ENCODE peak calls at places on chromosomes 2 and 18, in seven cellular contexts. W is H9, J is IMR-90, Z is mesendoderm, Y is neuronal stem cell, V is mesenchymal stem cell, H is H1. U is an unnamed sample.

GRCh38 chr2:212914392-212914791 is 237.0 kb downstream of the IKZF2 start:
- DNase-seq in W (no peak), J (peak; percentile 33), Z (no peak), Y (no peak), V (no peak), H (no peak), U (no peak)

GRCh38 chr2:231685349-231686191 is 22.8 kb upstream of the PTMA start:
- DNase-seq in W (peak; percentile 69), J (no peak), Z (peak; percentile 65), Y (no peak), V (no peak), H (no peak), U (no peak)

GRCh38 chr2:195898505-195898904 is 170.1 kb downstream of the DNAH7 start:
- DNase-seq in W (no peak), J (peak; percentile 100), Z (no peak), Y (peak; percentile 2), V (peak; percentile 72), H (no peak), U (no peak)

GRCh38 chr2:175732523-175732922 is 269.5 kb downstream of the LNPK start:
- DNase-seq in W (no peak), J (no peak), Z (no peak), Y (no peak), V (no peak), H (no peak), U (no peak)

GRCh38 chr2:225164406-225165048 is 122.3 kb upstream of the DOCK10 start:
- DNase-seq in W (no peak), J (no peak), Z (no peak), Y (no peak), V (peak; percentile 13), H (no peak), U (no peak)

GRCh38 chr2:113089907-113090306 is 22.1 kb downstream of the IL1F10 start:
- DNase-seq in W (no peak), J (no peak), Z (no peak), Y (no peak), V (no peak), H (no peak), U (no peak)

GRCh38 chr2:128421286-128421685 is 102.6 kb upstream of the HS6ST1 start:
- DNase-seq in W (peak; percentile 16), J (no peak), Z (no peak), Y (no peak), V (no peak), H (no peak), U (no peak)

GRCh38 chr2:31404302-31404701 is 10.2 kb downstream of the XDH start:
- DNase-seq in W (no peak), J (peak; percentile 19), Z (no peak), Y (no peak), V (no peak), H (no peak), U (no peak)

GRCh38 chr2:43011142-43011491 is 215.3 kb downstream of the ZFP36L2 start:
- DNase-seq in W (no peak), J (no peak), Z (peak; percentile 70), Y (no peak), V (no peak), H (no peak), U (no peak)

GRCh38 chr2:2868065-2868464 is 509.6 kb downstream of the EIPR1 start:
- DNase-seq in W (no peak), J (no peak), Z (no peak), Y (no peak), V (no peak), H (no peak), U (no peak)

GRCh38 chr18:74065366-74065765 is 82.3 kb downstream of the FBXO15 start:
- DNase-seq in W (no peak), J (no peak), Z (no peak), Y (no peak), V (no peak), H (no peak), U (no peak)

GRCh38 chr18:36128907-36129299 is 237 bp downstream of the SLC39A6 start:
- DNase-seq in W (no peak), J (no peak), Z (no peak), Y (no peak), V (no peak), H (no peak), U (no peak)

GRCh38 chr18:69469444-69469919 is 68.8 kb downstream of the DOK6 start:
- DNase-seq in W (peak; percentile 63), J (no peak), Z (peak; percentile 77), Y (no peak), V (no peak), H (peak; percentile 29), U (peak; percentile 11)

GRCh38 chr2:1586946-1587840 is 157.1 kb downstream of the PXDN start:
- DNase-seq in W (peak; percentile 26), J (no peak), Z (no peak), Y (no peak), V (no peak), H (no peak), U (no peak)

GRCh38 chr2:119255760-119256573 is 32.3 kb downstream of the STEAP3 start:
- DNase-seq in W (peak; percentile 41), J (peak; percentile 98), Z (peak; percentile 79), Y (no peak), V (peak; percentile 98), H (no peak), U (peak; percentile 46)

GRCh38 chr18:52046842-52047241 is 293.2 kb upstream of the DCC start:
- DNase-seq in W (no peak), J (no peak), Z (no peak), Y (peak; percentile 41), V (no peak), H (no peak), U (no peak)

GRCh38 chr2:237254911-237255578 is 158.9 kb downstream of the COL6A3 start:
- DNase-seq in W (no peak), J (peak; percentile 92), Z (no peak), Y (no peak), V (peak; percentile 81), H (no peak), U (no peak)

GRCh38 chr2:232632904-232633412 is 446 bp upstream of the EFHD1 start:
- DNase-seq in W (no peak), J (no peak), Z (peak; percentile 35), Y (no peak), V (peak; percentile 16), H (no peak), U (peak; percentile 85)

GRCh38 chr2:75589344-75590105 is 28.8 kb upstream of the EVA1A start:
- DNase-seq in W (no peak), J (peak; percentile 43), Z (no peak), Y (no peak), V (peak; percentile 56), H (no peak), U (peak; percentile 90)

GRCh38 chr2:172864182-172864581 is 128.5 kb downstream of the RAPGEF4 start:
- DNase-seq in W (peak; percentile 74), J (peak; percentile 51), Z (peak; percentile 72), Y (peak; percentile 56), V (peak; percentile 42), H (peak; percentile 43), U (peak; percentile 52)

GRCh38 chr2:42569883-42570282 is 1.5 kb downstream of the MTA3 start:
- DNase-seq in W (no peak), J (no peak), Z (no peak), Y (no peak), V (peak; percentile 6), H (no peak), U (no peak)

GRCh38 chr18:46072959-46073358 is 899 bp upstream of the PSTPIP2 start:
- DNase-seq in W (no peak), J (no peak), Z (no peak), Y (no peak), V (no peak), H (no peak), U (no peak)

GRCh38 chr2:58913082-58913726 is 672.1 kb upstream of the FANCL start:
- DNase-seq in W (no peak), J (no peak), Z (peak; percentile 23), Y (peak; percentile 48), V (no peak), H (no peak), U (no peak)

GRCh38 chr2:177759443-177759842 is 313.1 kb downstream of the PDE11A start:
- DNase-seq in W (no peak), J (no peak), Z (peak; percentile 39), Y (no peak), V (no peak), H (no peak), U (no peak)

GRCh38 chr2:140440815-140441214 is 1660.6 kb upstream of the NXPH2 start:
- DNase-seq in W (no peak), J (no peak), Z (peak; percentile 63), Y (no peak), V (peak; percentile 42), H (no peak), U (no peak)

GRCh38 chr2:54999182-54999581 is 51.1 kb downstream of the RTN4 start:
- DNase-seq in W (no peak), J (peak; percentile 77), Z (no peak), Y (no peak), V (peak; percentile 67), H (no peak), U (peak; percentile 69)

DNA sequence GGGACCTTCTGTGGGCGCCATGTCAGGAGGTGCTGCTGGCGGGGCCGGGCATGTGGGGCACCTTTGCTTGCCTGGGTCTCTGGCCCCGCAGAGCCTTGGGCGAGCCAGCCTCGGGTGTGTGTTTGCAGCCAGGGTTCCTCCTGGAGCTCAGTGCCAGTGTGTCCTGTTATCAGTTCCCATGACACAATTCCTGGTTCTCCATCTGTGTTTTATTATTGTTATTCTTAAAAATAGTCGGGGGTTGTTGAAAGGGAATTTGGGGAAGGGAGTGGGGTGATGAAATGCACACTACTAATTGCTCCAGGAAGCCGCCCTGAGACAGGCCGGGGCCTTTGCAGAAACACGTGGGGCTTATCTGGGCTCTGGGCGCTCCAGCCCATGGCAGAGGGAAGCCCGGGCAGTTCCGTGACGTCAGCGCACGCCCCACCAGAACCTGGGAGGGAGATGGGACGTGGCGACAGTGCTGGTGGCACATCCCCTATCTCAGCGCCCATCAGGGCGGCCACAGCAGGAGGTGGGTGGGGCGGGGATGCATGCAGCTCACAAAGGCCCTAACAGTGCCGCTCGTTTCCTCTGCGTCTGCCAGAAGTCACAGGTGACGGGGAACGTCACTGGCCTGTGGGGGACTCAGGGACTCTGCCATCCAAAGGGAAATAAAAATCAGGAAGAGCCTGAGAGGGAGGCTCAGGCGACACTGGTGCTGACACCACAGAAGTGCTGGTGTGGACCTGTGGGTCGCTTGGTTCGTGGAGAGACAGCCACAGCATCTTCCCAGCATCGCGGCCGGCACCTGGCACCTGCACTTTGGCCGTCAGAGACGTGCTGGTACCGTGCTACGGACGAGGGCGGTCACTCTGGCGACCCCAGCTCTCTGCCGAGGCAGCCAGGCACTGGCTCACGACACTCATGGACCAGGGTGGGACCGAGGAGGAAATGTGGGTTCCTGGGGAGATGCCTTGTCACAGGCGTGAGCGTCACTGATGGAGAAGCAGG is 131.0 kb downstream of the NFATC1 start:
- DNase-seq in W (no peak), J (no peak), Z (no peak), Y (no peak), V (no peak), H (no peak), U (no peak)
- H4K8ac ChIP-seq in W (no peak overlapping the region), J (no peak overlapping the region), Z (no peak overlapping the region), Y (no peak overlapping the region), V (no peak overlapping the region), H (peak overlapping the region; percentile 18), U (no peak overlapping the region)

GRCh38 chr2:162874412-162874811 is 35.8 kb upstream of the KCNH7 start:
- DNase-seq in W (no peak), J (no peak), Z (no peak), Y (no peak), V (no peak), H (no peak), U (no peak)
- H4K8ac ChIP-seq in W (no peak overlapping the region), J (no peak overlapping the region), Z (no peak overlapping the region), Y (no peak overlapping the region), V (no peak overlapping the region), H (no peak overlapping the region), U (no peak overlapping the region)

GRCh38 chr2:45889620-45890019 is 238.1 kb downstream of the PRKCE start:
- DNase-seq in W (no peak), J (no peak), Z (no peak), Y (no peak), V (no peak), H (no peak), U (no peak)
- H4K8ac ChIP-seq in W (no peak overlapping the region), J (no peak overlapping the region), Z (no peak overlapping the region), Y (no peak overlapping the region), V (no peak overlapping the region), H (no peak overlapping the region), U (no peak overlapping the region)

GRCh38 chr2:207491086-207491485 is 38.7 kb upstream of the CREB1 start:
- DNase-seq in W (no peak), J (no peak), Z (no peak), Y (no peak), V (no peak), H (no peak), U (peak; percentile 61)
- H4K8ac ChIP-seq in W (no peak overlapping the region), J (no peak overlapping the region), Z (no peak overlapping the region), Y (no peak overlapping the region), V (no peak overlapping the region), H (no peak overlapping the region), U (no peak overlapping the region)

U was measured in trophoblast cell.